ENCODE peak calls at places on chromosomes 6 and 20, in six cellular contexts. H, Q, P, G, X and K are unnamed samples.
A peak's percentile ranks its signal among the peaks of the same experiment; 100 is the strongest.

GRCh38 chr6:90297124-90297865 is 652 bp upstream of the BACH2 start:
- DNase-seq in X (no peak), Q (no peak), G (no peak), P (no peak), H (no peak), K (no peak)

GRCh38 chr6:53263915-53264314 is 84.8 kb downstream of the ELOVL5 start:
- DNase-seq in X (peak; percentile 73), P (no peak), H (no peak), Q (peak; percentile 65), G (no peak), K (no peak)

GRCh38 chr6:11604215-11604614 is 66.7 kb downstream of the TMEM170B start:
- DNase-seq in H (no peak), X (no peak), P (no peak), Q (no peak), G (no peak), K (no peak)

GRCh38 chr6:147331401-147331800 is 127.2 kb downstream of the STXBP5 start:
- DNase-seq in Q (no peak), G (no peak), X (no peak), P (no peak), H (no peak), K (no peak)

GRCh38 chr6:97687916-97688315 is 404.9 kb upstream of the MMS22L start:
- DNase-seq in Q (no peak), H (no peak), G (no peak), X (no peak), P (no peak), K (no peak)

GRCh38 chr20:63957004-63957689 is 931 bp upstream of the UCKL1 start:
- DNase-seq in Q (no peak), X (peak; percentile 75), H (peak; percentile 55), P (peak; percentile 72), G (peak; percentile 40), K (no peak)

GRCh38 chr20:17456226-17456625 is 75.0 kb downstream of the BFSP1 start:
- DNase-seq in G (no peak), Q (no peak), H (no peak), P (no peak), X (no peak), K (no peak)

GRCh38 chr6:32095338-32096086 is 13.6 kb downstream of the TNXB start:
- DNase-seq in H (no peak), Q (no peak), G (no peak), P (no peak), X (no peak), K (no peak)

GRCh38 chr6:93238632-93239031 is 180.7 kb downstream of the EPHA7 start:
- DNase-seq in P (no peak), G (no peak), X (no peak), H (no peak), Q (no peak), K (no peak)

GRCh38 chr6:43858161-43859153 is 88.4 kb downstream of the VEGFA start:
- DNase-seq in X (no peak), Q (no peak), H (no peak), P (no peak), G (no peak), K (no peak)

GRCh38 chr20:11136691-11137090 is 462.9 kb upstream of the JAG1 start:
- DNase-seq in P (no peak), H (no peak), Q (no peak), X (no peak), G (no peak), K (no peak)

GRCh38 chr6:89432875-89433636 is at the start of gene ANKRD6:
- DNase-seq in P (peak; percentile 86), Q (no peak), H (peak; percentile 27), G (peak; percentile 81), X (peak; percentile 36), K (no peak)

GRCh38 chr20:35907017-35907685 is 47.2 kb downstream of the SCAND1 start:
- DNase-seq in P (no peak), H (no peak), X (no peak), Q (no peak), G (no peak), K (no peak)

GRCh38 chr6:75493400-75494064 is at the start of gene FILIP1:
- DNase-seq in P (peak; percentile 44), Q (no peak), X (peak; percentile 78), G (no peak), H (peak; percentile 60), K (peak; percentile 23)

GRCh38 chr6:126344181-126344580 is 4.3 kb downstream of the CENPW start:
- DNase-seq in P (no peak), G (no peak), Q (no peak), X (no peak), H (no peak), K (no peak)

GRCh38 chr6:48151142-48151541 is 40.1 kb upstream of the PTCHD4 start:
- DNase-seq in H (peak; percentile 58), G (no peak), Q (no peak), X (peak; percentile 91), P (no peak), K (peak; percentile 65)

GRCh38 chr6:159259726-159260125 is 90.5 kb downstream of the FNDC1 start:
- DNase-seq in X (no peak), Q (no peak), H (no peak), P (no peak), G (no peak), K (no peak)

GRCh38 chr6:143510991-143511891 is at the start of gene FUCA2:
- DNase-seq in G (peak; percentile 49), Q (peak; percentile 17), P (peak; percentile 90), X (peak; percentile 89), H (peak; percentile 93), K (peak; percentile 51)

GRCh38 chr6:154228521-154228905 is 128.1 kb downstream of the IPCEF1 start:
- DNase-seq in P (no peak), Q (no peak), G (no peak), X (no peak), H (no peak), K (no peak)

GRCh38 chr6:154230910-154231595 is 125.5 kb downstream of the IPCEF1 start:
- DNase-seq in G (no peak), X (no peak), Q (no peak), H (no peak), P (no peak), K (no peak)

GRCh38 chr6:154230390-154230789 is 126.2 kb downstream of the IPCEF1 start:
- DNase-seq in G (no peak), Q (no peak), X (no peak), P (no peak), H (no peak), K (no peak)

GRCh38 chr6:154227862-154228520 is 128.6 kb downstream of the IPCEF1 start:
- DNase-seq in P (no peak), X (no peak), G (no peak), H (no peak), Q (no peak), K (no peak)

DNA sequence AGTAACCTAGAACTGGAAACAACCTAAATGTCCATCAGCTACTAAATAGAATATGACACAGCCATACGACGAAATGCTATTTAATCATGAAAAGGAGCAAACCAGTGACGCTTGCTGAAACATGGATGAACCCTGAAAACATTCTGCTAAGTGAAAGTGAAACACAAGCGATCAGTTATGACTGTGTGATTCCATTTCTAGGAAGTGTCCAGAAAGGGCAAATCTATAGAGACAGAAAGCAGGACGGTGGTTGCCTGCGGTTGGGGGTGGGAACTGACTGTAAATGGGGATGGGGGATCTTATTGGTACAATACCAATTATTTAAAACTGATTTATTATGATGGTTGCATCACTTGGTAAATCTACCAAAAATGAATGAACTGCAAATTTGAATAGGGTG is 126.8 kb downstream of the IPCEF1 start:
- DNase-seq in G (no peak), X (no peak), P (no peak), Q (no peak), H (no peak), K (no peak)
- H3K4me3 ChIP-seq in G (peak overlapping the region; percentile 19), X (no peak overlapping the region), P (no peak overlapping the region), Q (no peak overlapping the region), H (no peak overlapping the region), K (no peak overlapping the region)

GRCh38 chr6:88167625-88167937 is 1.4 kb upstream of the CNR1 start:
- DNase-seq in G (no peak), Q (no peak), P (no peak), H (no peak), X (no peak), K (no peak)
- H3K4me3 ChIP-seq in G (no peak overlapping the region), Q (no peak overlapping the region), P (peak overlapping the region; percentile 54), H (no peak overlapping the region), X (peak overlapping the region; percentile 58), K (peak overlapping the region; percentile 54)

GRCh38 chr6:154511735-154512097 is 1.2 kb upstream of the CNKSR3 start:
- DNase-seq in H (no peak), G (no peak), Q (no peak), X (no peak), P (no peak), K (no peak)
- H3K4me3 ChIP-seq in H (peak overlapping the region; percentile 25), G (no peak overlapping the region), Q (no peak overlapping the region), X (no peak overlapping the region), P (peak overlapping the region; percentile 27), K (no peak overlapping the region)

GRCh38 chr6:27501187-27501586 is 28.3 kb upstream of the ZNF184 start:
- DNase-seq in Q (no peak), G (no peak), X (no peak), H (no peak), P (no peak), K (no peak)

GRCh38 chr6:27503436-27504030 is 30.6 kb upstream of the ZNF184 start:
- DNase-seq in P (peak; percentile 65), Q (peak; percentile 26), H (peak; percentile 87), X (peak; percentile 84), G (peak; percentile 81), K (no peak)

GRCh38 chr6:27495386-27496135 is 22.7 kb upstream of the ZNF184 start:
- DNase-seq in X (peak; percentile 86), G (no peak), P (peak; percentile 66), H (peak; percentile 85), Q (peak; percentile 74), K (no peak)

GRCh38 chr6:27502508-27503435 is 29.9 kb upstream of the ZNF184 start:
- DNase-seq in Q (peak; percentile 36), P (peak; percentile 58), G (peak; percentile 69), X (peak; percentile 75), H (peak; percentile 74), K (no peak)

GRCh38 chr6:27500177-27500576 is 27.3 kb upstream of the ZNF184 start:
- DNase-seq in X (no peak), Q (no peak), G (no peak), H (no peak), P (no peak), K (no peak)
- H3K4me3 ChIP-seq in X (no peak overlapping the region), Q (no peak overlapping the region), G (no peak overlapping the region), H (no peak overlapping the region), P (no peak overlapping the region), K (no peak overlapping the region)

DNA sequence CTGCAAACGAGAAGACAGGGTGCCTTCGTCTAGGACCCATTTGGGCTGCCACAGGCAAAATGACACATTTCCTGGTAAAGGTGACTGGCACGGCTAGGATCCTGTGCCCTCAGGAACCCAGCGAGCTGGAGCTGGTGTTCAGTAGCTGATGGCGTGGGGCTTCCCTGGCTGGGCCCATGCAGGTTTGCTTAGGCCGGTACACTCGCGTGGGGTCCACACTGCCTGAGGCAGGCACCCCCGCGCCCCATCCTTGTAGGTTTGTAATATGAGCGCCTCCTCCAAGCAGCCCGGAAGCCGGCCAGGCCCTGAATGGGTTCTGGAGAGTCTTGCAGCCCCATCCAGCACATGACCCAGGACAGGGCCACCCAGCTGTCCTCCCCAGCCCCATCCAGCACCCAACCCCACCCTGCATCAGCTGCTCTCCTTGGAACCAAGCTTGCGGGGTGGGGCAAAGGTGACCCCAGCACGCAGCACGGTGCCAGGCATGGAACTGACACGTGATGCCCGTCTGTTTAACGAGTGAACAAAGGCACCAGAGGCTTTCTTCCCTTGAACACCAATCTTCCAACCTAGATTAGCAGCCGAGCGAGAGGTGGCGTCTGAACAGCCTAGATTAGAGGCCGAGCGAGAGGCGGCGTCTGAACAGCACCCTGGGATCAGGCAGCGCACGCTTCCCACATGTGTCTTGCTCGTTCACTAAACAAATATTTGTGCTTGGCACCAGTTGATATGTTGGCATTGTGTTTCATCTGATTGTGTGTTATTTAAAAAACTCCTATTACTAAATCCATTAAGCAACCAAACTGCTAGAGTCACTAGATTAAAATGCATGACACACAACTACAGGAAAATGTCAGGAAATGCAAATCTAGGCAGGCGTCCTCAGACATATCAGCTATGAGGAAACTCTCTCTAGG is 112.1 kb downstream of the DLL1 start:
- DNase-seq in H (peak; percentile 80), X (peak; percentile 3), Q (peak; percentile 0), G (no peak), P (peak; percentile 92), K (no peak)
- H3K4me3 ChIP-seq in H (no peak overlapping the region), X (no peak overlapping the region), Q (no peak overlapping the region), G (no peak overlapping the region), P (no peak overlapping the region), K (no peak overlapping the region)